ENCODE peak calls at places on chromosomes 3 and 15, in seven cellular contexts. One of them, this sample, is unnamed.
A peak's percentile ranks its signal among the peaks of the same experiment; 100 is the strongest.

GRCh38 chr15:74978503-74978902 is 16.9 kb upstream of the SCAMP5 start:
- DNase-seq in NCI-H146: no peak
- DNase-seq in SW480: peak; percentile 90
- DNase-seq in AG10803: peak; percentile 33
- DNase-seq in body of pancreas: no peak
- DNase-seq in stimulated activated naive CD4-positive, alpha-beta T cell: no peak
- DNase-seq in C1 segment of cervical spinal cord: no peak
- DNase-seq in this sample: no peak

GRCh38 chr3:184737641-184738518 is 26.0 kb upstream of the MAGEF1 start:
- DNase-seq in NCI-H146: no peak
- DNase-seq in SW480: peak; percentile 26
- DNase-seq in AG10803: peak; percentile 66
- DNase-seq in body of pancreas: no peak
- DNase-seq in stimulated activated naive CD4-positive, alpha-beta T cell: no peak
- DNase-seq in C1 segment of cervical spinal cord: no peak
- DNase-seq in this sample: no peak

GRCh38 chr3:74139648-74140047 is 474.8 kb downstream of the CNTN3 start:
- DNase-seq in NCI-H146: no peak
- DNase-seq in SW480: no peak
- DNase-seq in AG10803: peak; percentile 14
- DNase-seq in body of pancreas: no peak
- DNase-seq in stimulated activated naive CD4-positive, alpha-beta T cell: no peak
- DNase-seq in C1 segment of cervical spinal cord: no peak
- DNase-seq in this sample: no peak

GRCh38 chr3:197458179-197458707 is 97.5 kb downstream of the BDH1 start:
- DNase-seq in NCI-H146: no peak
- DNase-seq in SW480: peak; percentile 71
- DNase-seq in AG10803: no peak
- DNase-seq in body of pancreas: no peak
- DNase-seq in stimulated activated naive CD4-positive, alpha-beta T cell: no peak
- DNase-seq in C1 segment of cervical spinal cord: no peak
- DNase-seq in this sample: no peak

GRCh38 chr15:98433302-98433701 is 215.0 kb upstream of the IGF1R start:
- DNase-seq in NCI-H146: no peak
- DNase-seq in SW480: no peak
- DNase-seq in AG10803: peak; percentile 60
- DNase-seq in body of pancreas: no peak
- DNase-seq in stimulated activated naive CD4-positive, alpha-beta T cell: no peak
- DNase-seq in C1 segment of cervical spinal cord: no peak
- DNase-seq in this sample: no peak

GRCh38 chr3:55405436-55405835 is 81.7 kb downstream of the WNT5A start:
- DNase-seq in NCI-H146: peak; percentile 3
- DNase-seq in SW480: peak; percentile 4
- DNase-seq in AG10803: peak; percentile 6
- DNase-seq in body of pancreas: no peak
- DNase-seq in stimulated activated naive CD4-positive, alpha-beta T cell: no peak
- DNase-seq in C1 segment of cervical spinal cord: no peak
- DNase-seq in this sample: no peak

GRCh38 chr3:15051531-15051930 is 13.6 kb downstream of the MRPS25 start:
- DNase-seq in NCI-H146: no peak
- DNase-seq in SW480: peak; percentile 29
- DNase-seq in AG10803: peak; percentile 21
- DNase-seq in body of pancreas: peak; percentile 48
- DNase-seq in stimulated activated naive CD4-positive, alpha-beta T cell: peak; percentile 17
- DNase-seq in C1 segment of cervical spinal cord: no peak
- DNase-seq in this sample: no peak

GRCh38 chr15:39321977-39322376 is 258.9 kb upstream of the THBS1 start:
- DNase-seq in NCI-H146: no peak
- DNase-seq in SW480: no peak
- DNase-seq in AG10803: peak; percentile 68
- DNase-seq in body of pancreas: no peak
- DNase-seq in stimulated activated naive CD4-positive, alpha-beta T cell: no peak
- DNase-seq in C1 segment of cervical spinal cord: no peak
- DNase-seq in this sample: no peak

GRCh38 chr3:190070623-190071347 is 49.9 kb downstream of the P3H2 start:
- DNase-seq in NCI-H146: peak; percentile 23
- DNase-seq in SW480: no peak
- DNase-seq in AG10803: peak; percentile 14
- DNase-seq in body of pancreas: no peak
- DNase-seq in stimulated activated naive CD4-positive, alpha-beta T cell: no peak
- DNase-seq in C1 segment of cervical spinal cord: no peak
- DNase-seq in this sample: no peak

GRCh38 chr3:174620855-174621457 is 238.2 kb upstream of the NAALADL2 start:
- DNase-seq in NCI-H146: no peak
- DNase-seq in SW480: no peak
- DNase-seq in AG10803: no peak
- DNase-seq in body of pancreas: no peak
- DNase-seq in stimulated activated naive CD4-positive, alpha-beta T cell: no peak
- DNase-seq in C1 segment of cervical spinal cord: no peak
- DNase-seq in this sample: no peak

This sample was measured in activated B cell treated with CpG ODN at 0.5 μM for 24 hours.